ENCODE peak calls at places on chromosomes 3 and 15, in six cellular contexts. Z is left ventricle myocardium inferior, I is brain microvascular endothelial cell, B is aorta, H is endothelial cell of umbilical vein, K is psoas muscle. U is an unnamed sample. For H3K36me3, the result is how much of the 10 kb centered on the place peaks cover.

GRCh38 chr3:116199063-116199462 is 246.2 kb downstream of the LSAMP start:
- DNase-seq in Z (no peak), I (no peak), H (no peak), B (no peak), K (no peak), U (no peak)

GRCh38 chr3:129118745-129119144 is 2.9 kb downstream of the RAB43 start:
- DNase-seq in K (no peak), B (no peak), H (peak), I (no peak), Z (no peak), U (no peak)

GRCh38 chr3:115072265-115073008 is 74.7 kb downstream of the ZBTB20 start:
- DNase-seq in K (no peak), I (no peak), Z (no peak), B (no peak), H (peak), U (no peak)

GRCh38 chr3:53800041-53800440 is 46.2 kb downstream of the CHDH start:
- DNase-seq in I (no peak), K (no peak), B (no peak), Z (no peak), H (no peak), U (no peak)

GRCh38 chr15:80803580-80804525 is 24.7 kb downstream of the CEMIP start:
- DNase-seq in H (no peak), B (no peak), I (no peak), Z (no peak), K (no peak), U (no peak)

GRCh38 chr3:167736264-167736787 is 805 bp downstream of the SERPINI1 start:
- DNase-seq in I (no peak), B (no peak), K (no peak), H (no peak), Z (no peak), U (no peak)

GRCh38 chr3:157981819-157982218 is 124.4 kb downstream of the SHOX2 start:
- DNase-seq in B (no peak), H (no peak), Z (no peak), K (no peak), I (no peak), U (no peak)

GRCh38 chr15:90221251-90221900 is 12.4 kb downstream of the CIB1 start:
- DNase-seq in H (peak), I (peak), B (peak), K (peak), Z (peak), U (peak)

GRCh38 chr3:61030469-61031035 is 220.7 kb downstream of the FHIT start:
- DNase-seq in Z (no peak), B (no peak), H (no peak), K (no peak), I (peak), U (no peak)

GRCh38 chr3:55556622-55557531 is 69.8 kb upstream of the WNT5A start:
- DNase-seq in K (no peak), I (peak), B (no peak), Z (no peak), H (no peak), U (peak)

GRCh38 chr3:172449468-172450149 is 1.4 kb upstream of the GHSR start:
- DNase-seq in H (peak), B (peak), Z (no peak), I (peak), K (peak), U (no peak)

GRCh38 chr3:119743921-119744320 is 38.0 kb upstream of the NR1I2 start:
- DNase-seq in Z (no peak), H (no peak), I (no peak), B (no peak), K (no peak), U (no peak)

DNA sequence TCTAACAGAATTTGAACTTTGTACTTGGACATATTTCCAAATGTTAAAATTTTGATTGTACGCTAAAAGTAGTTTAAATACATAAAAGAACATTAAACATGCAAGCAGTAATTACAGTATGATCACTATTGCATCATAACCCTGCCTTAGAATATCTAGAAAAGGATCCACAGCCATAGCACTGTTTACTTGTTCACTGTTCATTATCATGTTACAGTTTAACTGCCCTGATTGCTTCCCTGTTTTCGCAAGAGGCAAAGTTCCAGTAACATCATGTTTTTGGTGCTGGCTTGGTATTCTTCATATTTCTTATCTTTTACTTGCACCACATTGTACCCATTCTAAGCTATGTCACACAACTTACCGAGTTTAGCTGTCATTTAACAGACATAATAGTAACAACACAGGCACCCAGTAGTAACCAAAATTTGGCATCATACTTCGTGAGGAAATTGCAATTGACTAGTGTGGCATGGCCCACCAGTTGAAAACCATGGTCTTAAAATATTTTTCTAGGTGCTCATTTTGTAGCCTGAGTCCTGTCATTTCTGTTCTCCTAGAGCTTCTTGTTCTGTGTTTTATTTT is 13.3 kb upstream of the TMEM87A start:
- DNase-seq in K (no peak), I (no peak), H (no peak), Z (no peak), B (no peak), U (no peak)
- H3K36me3 ChIP-seq in K (half or more), I (under half), H (under half), Z (half or more), B (under half), U (half or more)

GRCh38 chr3:30650348-30650995 is 44.1 kb downstream of the TGFBR2 start:
- DNase-seq in B (no peak), H (no peak), K (no peak), Z (no peak), I (no peak), U (no peak)

GRCh38 chr3:30646181-30646876 is 39.9 kb downstream of the TGFBR2 start:
- DNase-seq in K (no peak), I (no peak), B (no peak), H (no peak), Z (no peak), U (no peak)

GRCh38 chr3:30648670-30649357 is 42.4 kb downstream of the TGFBR2 start:
- DNase-seq in H (no peak), B (no peak), Z (no peak), K (no peak), I (no peak), U (no peak)

GRCh38 chr3:30646961-30647752 is 40.8 kb downstream of the TGFBR2 start:
- DNase-seq in H (no peak), I (no peak), K (no peak), Z (no peak), B (no peak), U (no peak)

DNA sequence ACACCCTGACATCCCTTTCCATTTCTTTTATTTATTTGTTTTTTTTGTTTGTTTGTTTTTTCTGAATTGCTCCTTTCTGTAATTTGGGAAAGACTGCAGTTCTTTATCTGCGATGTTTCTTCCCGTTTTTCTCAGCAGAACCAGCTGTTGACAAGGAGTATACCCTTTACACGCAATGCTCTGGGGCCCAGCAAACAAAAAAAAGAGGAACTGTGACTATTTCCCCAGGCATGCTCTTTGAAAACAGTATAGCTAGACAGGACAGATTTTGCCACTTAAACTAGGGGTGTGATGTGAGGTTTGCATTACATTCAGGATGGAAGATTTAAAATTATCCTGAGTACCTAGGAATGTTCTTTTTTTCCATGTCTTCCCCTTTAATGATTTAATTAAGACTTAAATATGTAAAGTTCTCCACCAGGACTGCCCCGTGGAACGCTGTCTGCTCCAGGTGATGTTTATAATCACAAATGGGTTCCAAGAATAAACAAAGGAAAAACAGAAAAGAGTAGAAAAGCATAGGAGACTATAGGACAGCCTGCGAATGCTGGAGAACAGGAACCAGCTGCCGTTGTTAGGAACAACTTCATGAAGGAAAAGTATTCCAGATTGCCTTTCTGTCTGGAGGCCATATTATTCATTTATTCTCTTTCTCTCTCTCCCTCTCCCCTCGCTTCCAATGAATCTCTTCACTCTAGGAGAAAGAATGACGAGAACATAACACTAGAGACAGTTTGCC is 43.3 kb downstream of the TGFBR2 start:
- DNase-seq in B (no peak), I (peak), Z (no peak), K (no peak), H (no peak), U (no peak)
- H3K36me3 ChIP-seq in B (under half), I (half or more), Z (half or more), K (half or more), H (under half), U (half or more)

GRCh38 chr15:73952913-73953750 is 26.9 kb downstream of the LOXL1 start:
- DNase-seq in I (no peak), B (peak), Z (no peak), K (no peak), H (no peak), U (no peak)
- H3K36me3 ChIP-seq in I (under half), B (under half), Z (under half), K (under half), H (under half), U (under half)

DNA sequence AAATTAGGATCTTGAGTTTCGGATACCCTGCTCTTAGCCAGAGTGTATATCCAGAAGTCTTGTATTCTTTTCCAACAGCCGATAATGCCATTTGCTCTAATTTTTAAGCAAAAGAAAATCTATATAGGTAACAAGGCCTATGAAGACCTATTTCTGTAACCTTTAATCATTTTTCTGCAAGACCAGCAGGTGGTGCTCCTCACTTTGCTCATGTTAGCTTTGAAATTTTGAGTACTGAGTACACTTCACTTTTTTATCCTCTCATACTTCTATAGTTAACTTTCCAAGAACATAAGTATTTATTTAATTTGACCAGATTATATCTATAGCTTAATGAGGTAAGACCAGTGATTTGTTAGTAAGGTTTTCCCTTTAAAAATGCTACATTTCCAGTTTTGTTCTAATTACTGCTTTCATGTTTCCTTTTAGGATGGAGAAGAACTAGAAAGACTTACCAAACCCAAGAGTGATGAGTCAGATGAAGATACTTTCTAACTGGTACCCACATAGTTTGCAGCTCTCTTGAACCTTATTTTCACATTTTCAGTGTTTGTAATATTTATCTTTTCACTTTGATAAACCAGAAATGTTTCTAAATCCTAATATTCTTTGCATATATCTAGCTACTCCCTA is 20.5 kb downstream of the SLC35A5 start:
- DNase-seq in I (peak), B (no peak), Z (no peak), K (no peak), H (peak), U (no peak)
- H3K36me3 ChIP-seq in I (under half), B (under half), Z (half or more), K (half or more), H (under half), U (under half)

GRCh38 chr3:123244128-123244527 is 42.4 kb downstream of the SEC22A start:
- DNase-seq in I (no peak), Z (no peak), B (no peak), H (no peak), K (no peak), U (no peak)
- H3K36me3 ChIP-seq in I (under half), Z (under half), B (under half), H (under half), K (under half), U (under half)

U was measured in heart left ventricle.